ENCODE peak calls at places on chromosomes 11 and 22, in six cellular contexts. One of them, this sample, is unnamed.

GRCh38 chr11:132024587-132025295 is 654.3 kb downstream of the NTM start:
- DNase-seq in pons: no peak
- DNase-seq in HS-5: peak
- DNase-seq in stimulated activated CD4-positive, alpha-beta T cell treated with anti-CD3 and anti-CD28 coated beads, TNF-alpha, amount 100 ng/mL, for 48 hours: no peak
- DNase-seq in occipital lobe: no peak
- DNase-seq in fibroblast of mammary gland: peak
- DNase-seq in this sample: peak

GRCh38 chr11:111562692-111563389 is 22.3 kb downstream of the LAYN start:
- DNase-seq in HS-5: no peak
- DNase-seq in pons: no peak
- DNase-seq in stimulated activated CD4-positive, alpha-beta T cell treated with anti-CD3 and anti-CD28 coated beads, TNF-alpha, amount 100 ng/mL, for 48 hours: no peak
- DNase-seq in fibroblast of mammary gland: no peak
- DNase-seq in occipital lobe: no peak
- DNase-seq in this sample: no peak

GRCh38 chr11:16795146-16795545 is 56.7 kb downstream of the C11orf58 start:
- DNase-seq in pons: no peak
- DNase-seq in stimulated activated CD4-positive, alpha-beta T cell treated with anti-CD3 and anti-CD28 coated beads, TNF-alpha, amount 100 ng/mL, for 48 hours: no peak
- DNase-seq in HS-5: no peak
- DNase-seq in occipital lobe: no peak
- DNase-seq in fibroblast of mammary gland: no peak
- DNase-seq in this sample: no peak

GRCh38 chr11:1310772-1311468 is 1.5 kb upstream of the TOLLIP start:
- DNase-seq in HS-5: no peak
- DNase-seq in fibroblast of mammary gland: no peak
- DNase-seq in occipital lobe: no peak
- DNase-seq in stimulated activated CD4-positive, alpha-beta T cell treated with anti-CD3 and anti-CD28 coated beads, TNF-alpha, amount 100 ng/mL, for 48 hours: no peak
- DNase-seq in pons: no peak
- DNase-seq in this sample: no peak

GRCh38 chr11:70731670-70732492 is 333.6 kb downstream of the CTTN start:
- DNase-seq in pons: no peak
- DNase-seq in stimulated activated CD4-positive, alpha-beta T cell treated with anti-CD3 and anti-CD28 coated beads, TNF-alpha, amount 100 ng/mL, for 48 hours: no peak
- DNase-seq in occipital lobe: no peak
- DNase-seq in HS-5: no peak
- DNase-seq in fibroblast of mammary gland: no peak
- DNase-seq in this sample: no peak

GRCh38 chr11:119854521-119854920 is 125.5 kb upstream of the NECTIN1 start:
- DNase-seq in pons: no peak
- DNase-seq in stimulated activated CD4-positive, alpha-beta T cell treated with anti-CD3 and anti-CD28 coated beads, TNF-alpha, amount 100 ng/mL, for 48 hours: no peak
- DNase-seq in fibroblast of mammary gland: no peak
- DNase-seq in occipital lobe: no peak
- DNase-seq in HS-5: no peak
- DNase-seq in this sample: no peak

GRCh38 chr11:58763120-58763490 is 31.4 kb upstream of the GLYAT start:
- DNase-seq in occipital lobe: no peak
- DNase-seq in pons: no peak
- DNase-seq in fibroblast of mammary gland: no peak
- DNase-seq in stimulated activated CD4-positive, alpha-beta T cell treated with anti-CD3 and anti-CD28 coated beads, TNF-alpha, amount 100 ng/mL, for 48 hours: no peak
- DNase-seq in HS-5: no peak
- DNase-seq in this sample: no peak

GRCh38 chr11:94897330-94897768 is 76.0 kb downstream of the CWC15 start:
- DNase-seq in stimulated activated CD4-positive, alpha-beta T cell treated with anti-CD3 and anti-CD28 coated beads, TNF-alpha, amount 100 ng/mL, for 48 hours: no peak
- DNase-seq in fibroblast of mammary gland: peak
- DNase-seq in HS-5: no peak
- DNase-seq in occipital lobe: peak
- DNase-seq in pons: peak
- DNase-seq in this sample: peak

GRCh38 chr22:25282346-25282670 is 62.9 kb downstream of the CRYBB2 start:
- DNase-seq in HS-5: no peak
- DNase-seq in fibroblast of mammary gland: no peak
- DNase-seq in occipital lobe: no peak
- DNase-seq in stimulated activated CD4-positive, alpha-beta T cell treated with anti-CD3 and anti-CD28 coated beads, TNF-alpha, amount 100 ng/mL, for 48 hours: no peak
- DNase-seq in pons: no peak
- DNase-seq in this sample: no peak

GRCh38 chr22:27930246-27931060 is 11.4 kb upstream of the PITPNB start:
- DNase-seq in stimulated activated CD4-positive, alpha-beta T cell treated with anti-CD3 and anti-CD28 coated beads, TNF-alpha, amount 100 ng/mL, for 48 hours: no peak
- DNase-seq in pons: no peak
- DNase-seq in HS-5: peak
- DNase-seq in fibroblast of mammary gland: peak
- DNase-seq in occipital lobe: no peak
- DNase-seq in this sample: no peak

GRCh38 chr11:128737704-128738103 is 43.8 kb downstream of the FLI1 start:
- DNase-seq in fibroblast of mammary gland: no peak
- DNase-seq in pons: no peak
- DNase-seq in occipital lobe: no peak
- DNase-seq in HS-5: no peak
- DNase-seq in stimulated activated CD4-positive, alpha-beta T cell treated with anti-CD3 and anti-CD28 coated beads, TNF-alpha, amount 100 ng/mL, for 48 hours: no peak
- DNase-seq in this sample: no peak

GRCh38 chr22:42645938-42646568 is 3.1 kb downstream of the CYB5R3 start:
- DNase-seq in occipital lobe: no peak
- DNase-seq in fibroblast of mammary gland: no peak
- DNase-seq in pons: no peak
- DNase-seq in HS-5: no peak
- DNase-seq in stimulated activated CD4-positive, alpha-beta T cell treated with anti-CD3 and anti-CD28 coated beads, TNF-alpha, amount 100 ng/mL, for 48 hours: no peak
- DNase-seq in this sample: no peak

GRCh38 chr11:78933361-78933760 is 358.7 kb upstream of the NARS2 start:
- DNase-seq in stimulated activated CD4-positive, alpha-beta T cell treated with anti-CD3 and anti-CD28 coated beads, TNF-alpha, amount 100 ng/mL, for 48 hours: no peak
- DNase-seq in HS-5: no peak
- DNase-seq in fibroblast of mammary gland: no peak
- DNase-seq in occipital lobe: no peak
- DNase-seq in pons: no peak
- DNase-seq in this sample: no peak

GRCh38 chr22:17484608-17485007 is 78.7 kb upstream of the SLC25A18 start:
- DNase-seq in HS-5: no peak
- DNase-seq in fibroblast of mammary gland: no peak
- DNase-seq in pons: no peak
- DNase-seq in occipital lobe: no peak
- DNase-seq in stimulated activated CD4-positive, alpha-beta T cell treated with anti-CD3 and anti-CD28 coated beads, TNF-alpha, amount 100 ng/mL, for 48 hours: no peak
- DNase-seq in this sample: no peak

GRCh38 chr22:44003776-44004460 is 20.2 kb upstream of the PARVB start:
- DNase-seq in HS-5: no peak
- DNase-seq in pons: no peak
- DNase-seq in fibroblast of mammary gland: no peak
- DNase-seq in stimulated activated CD4-positive, alpha-beta T cell treated with anti-CD3 and anti-CD28 coated beads, TNF-alpha, amount 100 ng/mL, for 48 hours: no peak
- DNase-seq in occipital lobe: no peak
- DNase-seq in this sample: no peak

GRCh38 chr22:48478124-48478523 is 1349.5 kb downstream of the BRD1 start:
- DNase-seq in fibroblast of mammary gland: no peak
- DNase-seq in stimulated activated CD4-positive, alpha-beta T cell treated with anti-CD3 and anti-CD28 coated beads, TNF-alpha, amount 100 ng/mL, for 48 hours: no peak
- DNase-seq in occipital lobe: no peak
- DNase-seq in HS-5: no peak
- DNase-seq in pons: no peak
- DNase-seq in this sample: no peak

GRCh38 chr22:23140385-23140784 is 1.4 kb downstream of the RSPH14 start:
- DNase-seq in pons: no peak
- DNase-seq in occipital lobe: no peak
- DNase-seq in fibroblast of mammary gland: no peak
- DNase-seq in stimulated activated CD4-positive, alpha-beta T cell treated with anti-CD3 and anti-CD28 coated beads, TNF-alpha, amount 100 ng/mL, for 48 hours: no peak
- DNase-seq in HS-5: no peak
- DNase-seq in this sample: no peak

GRCh38 chr11:70142171-70142875 is 60.8 kb upstream of the FADD start:
- DNase-seq in fibroblast of mammary gland: no peak
- DNase-seq in HS-5: no peak
- DNase-seq in occipital lobe: no peak
- DNase-seq in stimulated activated CD4-positive, alpha-beta T cell treated with anti-CD3 and anti-CD28 coated beads, TNF-alpha, amount 100 ng/mL, for 48 hours: no peak
- DNase-seq in pons: no peak
- DNase-seq in this sample: no peak

GRCh38 chr11:118910309-118911112 is 15.2 kb downstream of the BCL9L start:
- DNase-seq in fibroblast of mammary gland: peak
- DNase-seq in occipital lobe: peak
- DNase-seq in HS-5: no peak
- DNase-seq in pons: no peak
- DNase-seq in stimulated activated CD4-positive, alpha-beta T cell treated with anti-CD3 and anti-CD28 coated beads, TNF-alpha, amount 100 ng/mL, for 48 hours: no peak
- DNase-seq in this sample: peak

GRCh38 chr11:1858154-1858553 is 5.3 kb downstream of the LSP1 start:
- DNase-seq in fibroblast of mammary gland: no peak
- DNase-seq in pons: no peak
- DNase-seq in stimulated activated CD4-positive, alpha-beta T cell treated with anti-CD3 and anti-CD28 coated beads, TNF-alpha, amount 100 ng/mL, for 48 hours: no peak
- DNase-seq in HS-5: no peak
- DNase-seq in occipital lobe: no peak
- DNase-seq in this sample: no peak

GRCh38 chr11:2122222-2122906 is 16.8 kb downstream of the IGF2 start:
- DNase-seq in stimulated activated CD4-positive, alpha-beta T cell treated with anti-CD3 and anti-CD28 coated beads, TNF-alpha, amount 100 ng/mL, for 48 hours: no peak
- DNase-seq in occipital lobe: no peak
- DNase-seq in fibroblast of mammary gland: no peak
- DNase-seq in pons: no peak
- DNase-seq in HS-5: no peak
- DNase-seq in this sample: peak

GRCh38 chr22:28464179-28464578 is 215.5 kb downstream of the TTC28 start:
- DNase-seq in occipital lobe: no peak
- DNase-seq in fibroblast of mammary gland: no peak
- DNase-seq in pons: no peak
- DNase-seq in stimulated activated CD4-positive, alpha-beta T cell treated with anti-CD3 and anti-CD28 coated beads, TNF-alpha, amount 100 ng/mL, for 48 hours: no peak
- DNase-seq in HS-5: no peak
- DNase-seq in this sample: peak

GRCh38 chr22:26756675-26757293 is 99.4 kb downstream of the MIAT start:
- DNase-seq in pons: peak
- DNase-seq in fibroblast of mammary gland: peak
- DNase-seq in occipital lobe: peak
- DNase-seq in stimulated activated CD4-positive, alpha-beta T cell treated with anti-CD3 and anti-CD28 coated beads, TNF-alpha, amount 100 ng/mL, for 48 hours: peak
- DNase-seq in HS-5: no peak
- DNase-seq in this sample: peak

GRCh38 chr11:75241906-75242644 is 1.5 kb downstream of the TPBGL start:
- DNase-seq in stimulated activated CD4-positive, alpha-beta T cell treated with anti-CD3 and anti-CD28 coated beads, TNF-alpha, amount 100 ng/mL, for 48 hours: no peak
- DNase-seq in HS-5: no peak
- DNase-seq in fibroblast of mammary gland: no peak
- DNase-seq in pons: no peak
- DNase-seq in occipital lobe: no peak
- DNase-seq in this sample: no peak

GRCh38 chr11:46555269-46556054 is 38.4 kb downstream of the AMBRA1 start:
- DNase-seq in stimulated activated CD4-positive, alpha-beta T cell treated with anti-CD3 and anti-CD28 coated beads, TNF-alpha, amount 100 ng/mL, for 48 hours: no peak
- DNase-seq in occipital lobe: no peak
- DNase-seq in pons: no peak
- DNase-seq in HS-5: no peak
- DNase-seq in fibroblast of mammary gland: peak
- DNase-seq in this sample: peak

GRCh38 chr11:20045098-20045688 is 115.1 kb downstream of the DBX1 start:
- DNase-seq in pons: no peak
- DNase-seq in stimulated activated CD4-positive, alpha-beta T cell treated with anti-CD3 and anti-CD28 coated beads, TNF-alpha, amount 100 ng/mL, for 48 hours: no peak
- DNase-seq in occipital lobe: no peak
- DNase-seq in HS-5: no peak
- DNase-seq in fibroblast of mammary gland: no peak
- DNase-seq in this sample: no peak

GRCh38 chr11:10080134-10080533 is 213.9 kb downstream of the SBF2 start:
- DNase-seq in pons: no peak
- DNase-seq in stimulated activated CD4-positive, alpha-beta T cell treated with anti-CD3 and anti-CD28 coated beads, TNF-alpha, amount 100 ng/mL, for 48 hours: no peak
- DNase-seq in fibroblast of mammary gland: no peak
- DNase-seq in occipital lobe: no peak
- DNase-seq in HS-5: no peak
- DNase-seq in this sample: no peak

GRCh38 chr22:44493206-44493605 is 4.8 kb downstream of the RTL6 start:
- DNase-seq in stimulated activated CD4-positive, alpha-beta T cell treated with anti-CD3 and anti-CD28 coated beads, TNF-alpha, amount 100 ng/mL, for 48 hours: no peak
- DNase-seq in pons: no peak
- DNase-seq in fibroblast of mammary gland: no peak
- DNase-seq in HS-5: no peak
- DNase-seq in occipital lobe: no peak
- DNase-seq in this sample: no peak

GRCh38 chr11:19201737-19202605 is at the start of gene CSRP3:
- DNase-seq in occipital lobe: no peak
- DNase-seq in stimulated activated CD4-positive, alpha-beta T cell treated with anti-CD3 and anti-CD28 coated beads, TNF-alpha, amount 100 ng/mL, for 48 hours: no peak
- DNase-seq in HS-5: no peak
- DNase-seq in pons: no peak
- DNase-seq in fibroblast of mammary gland: no peak
- DNase-seq in this sample: no peak

This sample was measured in fibroblast of lung.